ENCODE peak calls at places on chromosome 21, in eight cellular contexts. I is tibial artery, P is GM12878, R is colonic mucosa, K is endodermal cell, H is stomach, O is cardiac muscle cell, C is left ventricle myocardium inferior. J is an unnamed sample. For H3K27me3 and H3K4me1, the result is how much of the 10 kb centered on the place peaks cover.

GRCh38 chr21:38494688-38495087 is 3.6 kb downstream of the ERG start:
- DNase-seq in K (no peak), C (no peak), H (no peak), I (peak), R (no peak), O (no peak), P (no peak), J (no peak)

GRCh38 chr21:36803051-36803709 is 104.3 kb downstream of the SIM2 start:
- DNase-seq in P (no peak), K (no peak), R (no peak), C (no peak), I (no peak), H (no peak), O (no peak), J (no peak)

GRCh38 chr21:27189870-27190269 is 223.0 kb upstream of the ADAMTS5 start:
- DNase-seq in P (no peak), H (no peak), C (no peak), K (no peak), I (no peak), R (no peak), O (peak), J (no peak)

GRCh38 chr21:35048183-35048601 is 910 bp downstream of the RUNX1 start:
- DNase-seq in O (no peak), H (no peak), I (no peak), K (no peak), R (no peak), C (no peak), P (no peak), J (no peak)

GRCh38 chr21:40160911-40161310 is 293.7 kb downstream of the PCP4 start:
- DNase-seq in I (no peak), K (peak), O (peak), R (no peak), P (no peak), C (no peak), H (no peak), J (no peak)

GRCh38 chr21:43848771-43849170 is 16.3 kb upstream of the AGPAT3 start:
- DNase-seq in R (no peak), K (no peak), I (no peak), C (no peak), P (no peak), H (no peak), O (no peak), J (no peak)

GRCh38 chr21:14864211-14865021 is 200.4 kb downstream of the NRIP1 start:
- DNase-seq in I (peak), O (peak), C (peak), K (peak), P (no peak), R (peak), H (peak), J (peak)

GRCh38 chr21:14955936-14956520 is 108.8 kb downstream of the NRIP1 start:
- DNase-seq in C (no peak), R (no peak), H (no peak), O (no peak), I (no peak), P (no peak), K (no peak), J (no peak)

GRCh38 chr21:17612565-17613241 is at the start of gene BTG3:
- DNase-seq in C (peak), P (no peak), K (peak), O (peak), H (peak), I (peak), R (peak), J (peak)

GRCh38 chr21:35048706-35049617 is at the start of gene RUNX1:
- DNase-seq in H (peak), C (no peak), O (no peak), K (no peak), R (peak), I (peak), P (peak), J (no peak)

GRCh38 chr21:30629173-30629572 is 5.8 kb upstream of the KRTAP20-2 start:
- DNase-seq in K (no peak), P (no peak), I (no peak), H (no peak), R (no peak), O (no peak), C (no peak), J (no peak)

GRCh38 chr21:31354122-31354521 is 10.1 kb upstream of the TIAM1 start:
- DNase-seq in H (no peak), K (no peak), C (no peak), O (no peak), I (no peak), P (no peak), R (no peak), J (no peak)

GRCh38 chr21:19995253-19995652 is 1003.0 kb upstream of the NCAM2 start:
- DNase-seq in I (no peak), C (no peak), P (no peak), K (no peak), R (no peak), H (no peak), O (no peak), J (no peak)

GRCh38 chr21:24869862-24870261 is 737.4 kb downstream of the MRPL39 start:
- DNase-seq in O (no peak), R (no peak), P (no peak), C (no peak), H (no peak), I (no peak), K (no peak), J (no peak)

GRCh38 chr21:34072145-34073031 is 990 bp upstream of the MRPS6 start:
- DNase-seq in I (peak), R (no peak), H (peak), K (no peak), P (no peak), O (no peak), C (no peak), J (no peak)

GRCh38 chr21:19557488-19557887 is 1153.9 kb upstream of the TMPRSS15 start:
- DNase-seq in I (no peak), H (no peak), O (no peak), C (no peak), K (no peak), R (no peak), P (no peak), J (no peak)

GRCh38 chr21:36707763-36708511 is 9.0 kb downstream of the SIM2 start:
- DNase-seq in K (peak), H (no peak), O (no peak), C (no peak), P (no peak), I (no peak), R (no peak), J (no peak)

GRCh38 chr21:33761104-33762036 is 119.1 kb downstream of the ITSN1 start:
- DNase-seq in I (peak), H (no peak), O (peak), C (no peak), K (no peak), P (no peak), R (no peak), J (no peak)

GRCh38 chr21:31298618-31299269 is 45.3 kb downstream of the TIAM1 start:
- DNase-seq in C (no peak), R (no peak), O (no peak), I (no peak), K (no peak), P (peak), H (no peak), J (no peak)

GRCh38 chr21:19609611-19610010 is 1206.0 kb upstream of the TMPRSS15 start:
- DNase-seq in C (no peak), P (no peak), K (no peak), I (no peak), R (no peak), O (no peak), H (no peak), J (no peak)

GRCh38 chr21:43361493-43362296 is 65.2 kb downstream of the SIK1 start:
- DNase-seq in R (no peak), H (no peak), I (peak), O (no peak), K (no peak), C (peak), P (peak), J (no peak)

GRCh38 chr21:34548782-34549376 is 36.9 kb upstream of the KCNE1 start:
- DNase-seq in C (no peak), H (no peak), R (no peak), I (no peak), K (no peak), O (no peak), P (no peak), J (no peak)

GRCh38 chr21:38766987-38767722 is 38.6 kb upstream of the ETS2 start:
- DNase-seq in K (no peak), P (peak), R (peak), I (no peak), O (no peak), H (peak), C (no peak), J (no peak)

GRCh38 chr21:37130971-37131370 is 57.9 kb downstream of the TTC3 start:
- DNase-seq in C (no peak), R (no peak), I (no peak), P (no peak), O (no peak), K (no peak), H (no peak), J (no peak)

GRCh38 chr21:32519945-32520884 is 65.1 kb downstream of the TCP10L start:
- DNase-seq in R (no peak), K (no peak), O (no peak), P (no peak), C (no peak), I (no peak), H (no peak), J (no peak)

GRCh38 chr21:32412162-32412997 is at the start of gene EVA1C:
- DNase-seq in O (peak), R (peak), P (no peak), I (peak), H (peak), K (peak), C (peak), J (peak)

GRCh38 chr21:29555601-29556000 is 256.9 kb downstream of the BACH1 start:
- DNase-seq in R (no peak), O (no peak), H (no peak), I (no peak), P (no peak), C (no peak), K (no peak), J (no peak)

GRCh38 chr21:20004353-20004752 is 993.9 kb upstream of the NCAM2 start:
- DNase-seq in O (no peak), C (no peak), H (no peak), R (no peak), K (no peak), I (no peak), P (no peak), J (no peak)

GRCh38 chr21:32626633-32627196 is 14.5 kb upstream of the CFAP298 start:
- DNase-seq in O (no peak), H (no peak), P (no peak), I (no peak), K (no peak), C (no peak), R (no peak), J (no peak)

GRCh38 chr21:35095859-35096291 is 46.8 kb upstream of the RUNX1 start:
- DNase-seq in H (no peak), I (no peak), K (no peak), O (no peak), P (no peak), R (no peak), C (no peak), J (no peak)

GRCh38 chr21:17931080-17931479 is 111.9 kb upstream of the C21orf91 start:
- DNase-seq in I (no peak), P (peak), K (peak), O (no peak), C (no peak), R (no peak), H (no peak), J (peak)

GRCh38 chr21:34592120-34592561 is 22.8 kb downstream of the RCAN1 start:
- DNase-seq in O (peak), H (peak), K (peak), C (peak), I (no peak), R (peak), P (no peak), J (no peak)

GRCh38 chr21:33846141-33846540 is 69.5 kb downstream of the ATP5PO start:
- DNase-seq in K (no peak), R (no peak), P (no peak), C (no peak), H (no peak), I (no peak), O (no peak), J (no peak)

GRCh38 chr21:35801388-35801787 is 258.9 kb downstream of the SETD4 start:
- DNase-seq in P (no peak), I (no peak), C (no peak), R (no peak), K (no peak), H (no peak), O (no peak), J (no peak)

GRCh38 chr21:29641001-29641634 is 298.7 kb downstream of the GRIK1 start:
- DNase-seq in K (no peak), H (no peak), C (no peak), R (no peak), O (no peak), I (no peak), P (no peak), J (no peak)

GRCh38 chr21:15444118-15444960 is 285.4 kb upstream of the USP25 start:
- DNase-seq in C (no peak), I (no peak), K (peak), O (no peak), R (no peak), H (no peak), P (no peak), J (no peak)

GRCh38 chr21:36027352-36027751 is 33.0 kb downstream of the SETD4 start:
- DNase-seq in C (no peak), K (no peak), O (peak), I (no peak), P (no peak), H (no peak), R (no peak), J (no peak)

GRCh38 chr21:36927718-36928117 is 38.8 kb downstream of the HLCS start:
- DNase-seq in R (peak), H (peak), I (peak), K (peak), P (peak), O (peak), C (peak), J (peak)

GRCh38 chr21:39461419-39461818 is 9.6 kb downstream of the SH3BGR start:
- DNase-seq in R (no peak), O (no peak), P (peak), K (no peak), I (no peak), H (no peak), C (no peak), J (no peak)

GRCh38 chr21:32771134-32771523 is 426 bp downstream of the PAXBP1 start:
- DNase-seq in H (peak), O (peak), R (peak), P (no peak), C (peak), I (peak), K (peak), J (peak)

GRCh38 chr21:16534408-16535099 is 804.8 kb downstream of the USP25 start:
- DNase-seq in R (peak), H (peak), I (peak), C (peak), K (no peak), P (no peak), O (peak), J (peak)
- H3K4me3 ChIP-seq in R (no peak), H (peak), I (peak), C (peak), K (no peak), P (no peak), O (no peak), J (peak)

DNA sequence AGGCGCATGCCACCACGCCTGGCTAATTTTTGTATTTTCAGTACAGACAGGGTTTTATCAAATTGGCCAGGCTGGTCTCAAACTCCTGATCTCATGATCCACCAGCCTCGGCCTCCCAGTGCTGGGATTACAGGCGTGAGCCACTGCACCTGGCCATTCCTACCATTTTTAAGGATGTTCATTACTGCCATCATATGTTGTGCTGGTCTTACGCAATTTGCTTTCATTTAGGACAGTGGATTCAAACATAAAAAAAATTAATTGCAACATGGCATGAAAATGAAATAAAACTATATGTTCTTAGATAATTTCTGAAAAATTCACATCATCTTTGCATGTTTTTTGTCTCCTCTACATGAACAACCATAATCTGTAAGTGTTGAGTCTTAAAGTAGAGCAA is 527.7 kb downstream of the LTN1 start:
- DNase-seq in H (no peak), C (no peak), I (no peak), R (no peak), P (no peak), O (no peak), K (no peak), J (no peak)
- H3K27me3 ChIP-seq in H (under half), C (under half), I (under half), R (under half), P (under half), O (under half), K (under half), J (under half)

GRCh38 chr21:26126168-26126553 is 44.4 kb downstream of the APP start:
- DNase-seq in H (no peak), K (no peak), R (no peak), I (no peak), O (no peak), P (no peak), C (no peak), J (no peak)

GRCh38 chr21:26125433-26126167 is 45.0 kb downstream of the APP start:
- DNase-seq in O (no peak), I (no peak), K (no peak), C (no peak), R (no peak), P (no peak), H (no peak), J (no peak)

GRCh38 chr21:26127918-26128317 is 42.7 kb downstream of the APP start:
- DNase-seq in C (no peak), O (no peak), H (no peak), K (no peak), P (no peak), I (peak), R (no peak), J (no peak)

GRCh38 chr21:26124896-26125295 is 45.7 kb downstream of the APP start:
- DNase-seq in P (no peak), R (no peak), O (peak), I (no peak), K (no peak), C (no peak), H (no peak), J (no peak)

GRCh38 chr21:26127073-26127814 is 43.3 kb downstream of the APP start:
- DNase-seq in K (no peak), I (no peak), O (no peak), H (no peak), P (no peak), R (no peak), C (no peak), J (no peak)
- H3K4me1 ChIP-seq in K (under half), I (under half), O (half or more), H (half or more), P (under half), R (under half), C (half or more), J (under half)

DNA sequence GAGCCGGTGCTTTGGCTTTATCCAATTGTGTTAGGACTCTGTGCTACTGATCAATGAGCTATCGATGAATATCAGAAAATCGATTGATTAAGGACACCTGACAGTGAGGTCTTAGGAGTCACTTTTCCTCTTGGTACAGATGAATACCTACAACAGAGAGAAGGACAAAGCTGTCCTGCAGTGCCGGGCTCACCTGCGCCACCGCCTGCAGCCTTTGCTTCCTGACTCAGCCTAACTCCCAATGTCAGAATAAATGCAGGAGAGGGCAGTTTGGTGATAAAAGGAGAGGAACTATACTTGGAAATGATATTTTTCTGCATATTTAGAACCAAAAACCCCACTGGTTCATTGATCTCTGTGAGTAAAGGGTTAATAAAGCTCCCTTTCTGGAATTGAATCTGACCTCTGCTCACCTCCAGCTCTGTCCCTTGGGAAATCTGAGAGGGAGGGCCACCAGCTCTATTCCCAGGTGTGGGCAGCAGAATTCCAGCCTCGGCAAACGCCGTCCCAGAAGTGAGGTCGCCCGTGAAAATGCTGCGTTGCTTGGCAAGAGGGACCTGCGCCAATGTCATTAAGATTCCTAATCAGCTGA is 39.3 kb downstream of the POFUT2 start:
- DNase-seq in I (no peak), H (no peak), O (no peak), C (no peak), R (no peak), K (peak), P (no peak), J (no peak)
- H3K4me3 ChIP-seq in I (peak), H (peak), O (no peak), C (peak), R (no peak), K (no peak), P (no peak), J (peak)

GRCh38 chr21:41726058-41726558 is 40.7 kb downstream of the RIPK4 start:
- DNase-seq in P (no peak), H (no peak), R (no peak), O (no peak), K (peak), C (no peak), I (peak), J (no peak)
- H3K27me3 ChIP-seq in P (under half), H (under half), R (under half), O (under half), K (under half), C (half or more), I (under half), J (under half)

J was measured in BE2C.